ENCODE peak calls at places on chromosomes 3 and 15, in five cellular contexts. X is fibroblast of mammary gland, L is H9, N is GM20000, Q is HFFc6. V is an unnamed sample.
A peak's percentile ranks its signal among the peaks of the same experiment; 100 is the strongest.

GRCh38 chr15:98955331-98955730 is 52.3 kb downstream of the PGPEP1L start:
- DNase-seq in X (no peak), L (no peak), N (no peak), Q (no peak), V (no peak)

GRCh38 chr3:44323341-44323955 is 15.1 kb upstream of the TCAIM start:
- DNase-seq in X (peak; percentile 67), L (no peak), N (peak; percentile 23), Q (peak; percentile 58), V (peak; percentile 63)

GRCh38 chr3:55622733-55623132 is 135.6 kb upstream of the WNT5A start:
- DNase-seq in X (peak; percentile 7), L (no peak), N (no peak), Q (no peak), V (no peak)

GRCh38 chr3:183551930-183552329 is 3.6 kb downstream of the KLHL6 start:
- DNase-seq in X (no peak), L (no peak), N (no peak), Q (no peak), V (no peak)

GRCh38 chr3:11530153-11530721 is 113.5 kb downstream of the VGLL4 start:
- DNase-seq in X (peak; percentile 94), L (no peak), N (no peak), Q (peak; percentile 98), V (peak; percentile 33)

GRCh38 chr15:85151861-85152260 is 170.2 kb downstream of the PDE8A start:
- DNase-seq in X (no peak), L (no peak), N (no peak), Q (no peak), V (no peak)

GRCh38 chr3:160006282-160007163 is 17.9 kb downstream of the IL12A start:
- DNase-seq in X (peak; percentile 82), L (peak; percentile 46), N (peak; percentile 41), Q (peak; percentile 58), V (peak; percentile 46)

GRCh38 chr3:194592798-194593752 is 40.1 kb downstream of the TMEM44 start:
- DNase-seq in X (peak; percentile 100), L (no peak), N (no peak), Q (peak; percentile 99), V (no peak)

GRCh38 chr15:34360298-34360697 is 6.7 kb downstream of the LPCAT4 start:
- DNase-seq in X (no peak), L (no peak), N (no peak), Q (peak; percentile 30), V (no peak)

GRCh38 chr15:88255109-88255495 is 1.4 kb downstream of the NTRK3 start:
- DNase-seq in X (no peak), L (peak; percentile 41), N (no peak), Q (no peak), V (no peak)

GRCh38 chr3:189714991-189715961 is 84.1 kb downstream of the TP63 start:
- DNase-seq in X (peak; percentile 46), L (no peak), N (no peak), Q (no peak), V (no peak)

GRCh38 chr15:63967616-63968015 is 78.7 kb downstream of the DAPK2 start:
- DNase-seq in X (no peak), L (peak; percentile 8), N (no peak), Q (no peak), V (no peak)

GRCh38 chr3:122322095-122323075 is 2.7 kb upstream of the CSTA start:
- DNase-seq in X (no peak), L (no peak), N (peak; percentile 42), Q (no peak), V (no peak)

GRCh38 chr3:31634485-31634884 is 101.8 kb downstream of the STT3B start:
- DNase-seq in X (peak; percentile 49), L (no peak), N (no peak), Q (peak; percentile 95), V (no peak)

GRCh38 chr15:68432665-68433064 is 702 bp upstream of the ITGA11 start:
- DNase-seq in X (no peak), L (peak; percentile 15), N (no peak), Q (no peak), V (no peak)

GRCh38 chr3:70120360-70120966 is 120.9 kb downstream of the SAMMSON start:
- DNase-seq in X (peak; percentile 65), L (peak; percentile 79), N (peak; percentile 67), Q (peak; percentile 25), V (peak; percentile 52)
- TF ChIP-seq CTCF in X (peak; percentile 73), L (peak; percentile 78), N (peak; percentile 92), Q (peak; percentile 79), V (peak; percentile 35)

GRCh38 chr3:13394363-13394762 is 25.8 kb downstream of the NUP210 start:
- DNase-seq in X (no peak), L (no peak), N (no peak), Q (no peak), V (no peak)

GRCh38 chr3:13389378-13389777 is 30.7 kb downstream of the NUP210 start:
- DNase-seq in X (no peak), L (peak; percentile 55), N (no peak), Q (no peak), V (no peak)

GRCh38 chr3:13393427-13394360 is 26.4 kb downstream of the NUP210 start:
- DNase-seq in X (no peak), L (no peak), N (no peak), Q (no peak), V (no peak)

GRCh38 chr3:13388816-13389215 is 31.3 kb downstream of the NUP210 start:
- DNase-seq in X (no peak), L (no peak), N (no peak), Q (no peak), V (no peak)

GRCh38 chr3:13391308-13391707 is 28.8 kb downstream of the NUP210 start:
- DNase-seq in X (no peak), L (no peak), N (no peak), Q (no peak), V (no peak)
- TF ChIP-seq CTCF in X (no peak), L (peak; percentile 49), N (no peak), Q (peak; percentile 62), V (peak; percentile 12)

GRCh38 chr15:58770857-58771620 is at the start of gene MINDY2:
- DNase-seq in X (peak; percentile 98), L (peak; percentile 98), N (peak; percentile 95), Q (peak; percentile 98), V (peak; percentile 96)

GRCh38 chr15:58770519-58770856 is 614 bp upstream of the MINDY2 start:
- DNase-seq in X (peak; percentile 84), L (no peak), N (peak; percentile 63), Q (peak; percentile 83), V (no peak)

GRCh38 chr15:58775402-58775801 is 4.3 kb downstream of the MINDY2 start:
- DNase-seq in X (no peak), L (no peak), N (no peak), Q (no peak), V (no peak)

GRCh38 chr15:58773024-58773423 is 1.9 kb downstream of the MINDY2 start:
- DNase-seq in X (peak; percentile 15), L (no peak), N (no peak), Q (no peak), V (no peak)

DNA sequence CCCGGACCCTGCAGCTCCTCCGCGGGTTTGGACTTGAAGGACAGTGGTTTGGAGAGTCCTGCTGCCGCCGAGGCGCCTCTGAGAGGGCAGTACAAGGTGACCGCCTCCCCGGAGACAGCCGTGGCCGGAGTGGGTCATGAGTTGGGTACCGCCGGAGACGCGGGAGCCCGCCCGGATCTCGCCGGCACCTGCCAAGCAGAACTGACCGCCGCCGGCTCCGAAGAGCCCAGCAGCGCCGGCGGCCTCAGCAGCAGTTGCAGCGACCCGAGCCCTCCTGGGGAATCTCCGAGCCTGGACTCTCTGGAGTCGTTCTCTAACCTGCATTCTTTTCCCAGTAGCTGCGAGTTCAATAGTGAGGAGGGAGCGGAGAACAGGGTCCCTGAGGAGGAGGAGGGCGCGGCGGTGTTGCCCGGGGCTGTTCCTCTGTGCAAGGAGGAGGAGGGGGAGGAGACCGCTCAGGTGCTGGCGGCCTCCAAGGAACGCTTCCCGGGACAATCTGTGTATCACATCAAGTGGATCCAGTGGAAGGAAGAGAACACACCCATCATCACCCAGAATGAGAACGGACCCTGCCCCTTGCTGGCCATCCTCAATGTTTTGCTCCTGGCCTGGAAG is 626 bp downstream of the MINDY2 start:
- DNase-seq in X (no peak), L (peak; percentile 70), N (peak; percentile 32), Q (peak; percentile 23), V (peak; percentile 56)
- TF ChIP-seq CTCF in X (no peak), L (no peak), N (no peak), Q (no peak), V (no peak)

DNA sequence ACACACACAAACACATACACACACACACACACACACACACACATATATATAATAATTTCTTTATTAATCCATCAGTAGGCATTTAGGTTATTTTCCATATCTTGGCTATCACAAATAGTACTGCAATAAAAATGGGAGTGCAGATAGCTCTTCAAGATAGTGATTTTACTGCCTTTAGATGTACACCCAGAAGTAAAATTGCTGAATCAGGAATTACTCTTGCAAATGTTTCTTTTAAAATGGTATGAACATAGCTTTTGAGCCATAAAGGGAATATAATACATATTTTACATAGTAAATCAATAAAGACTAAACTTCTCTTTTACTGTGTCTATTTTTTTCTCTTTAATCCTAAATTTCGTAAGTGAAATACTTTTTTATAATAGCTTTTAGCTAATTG is 1251.1 kb downstream of the ZPLD1 start:
- DNase-seq in X (no peak), L (no peak), N (no peak), Q (no peak), V (no peak)
- TF ChIP-seq CTCF in X (no peak), L (no peak), N (no peak), Q (no peak), V (no peak)

DNA sequence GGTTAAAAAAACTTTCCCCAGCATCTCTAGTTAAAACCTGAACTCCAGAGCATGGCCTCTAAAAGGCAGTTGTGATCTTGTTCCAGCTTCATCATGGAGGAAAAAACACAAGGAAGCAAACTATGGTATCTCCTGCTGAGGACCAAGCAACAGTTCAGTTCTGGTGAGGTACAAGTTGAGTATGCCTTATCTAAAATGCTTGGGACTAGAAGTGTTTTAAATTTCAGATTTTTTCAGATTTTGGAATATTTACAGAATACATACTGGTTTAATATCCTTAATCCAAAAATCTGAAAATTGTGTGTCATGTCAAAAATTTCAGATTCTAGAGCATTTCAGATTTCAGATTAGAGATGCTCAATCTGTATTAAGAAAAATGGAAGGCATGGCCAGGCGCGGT is 9.7 kb downstream of the DBR1 start:
- DNase-seq in X (no peak), L (no peak), N (no peak), Q (no peak), V (no peak)
- TF ChIP-seq CTCF in X (no peak), L (no peak), N (no peak), Q (no peak), V (no peak)

GRCh38 chr3:4674216-4674615 is 181.1 kb downstream of the ITPR1 start:
- DNase-seq in X (peak; percentile 56), L (no peak), N (no peak), Q (no peak), V (no peak)

GRCh38 chr3:4670352-4670751 is 177.2 kb downstream of the ITPR1 start:
- DNase-seq in X (no peak), L (peak; percentile 52), N (peak; percentile 7), Q (no peak), V (no peak)

GRCh38 chr3:4678320-4678719 is 185.2 kb downstream of the ITPR1 start:
- DNase-seq in X (no peak), L (no peak), N (no peak), Q (no peak), V (no peak)

GRCh38 chr3:4675704-4676103 is 182.6 kb downstream of the ITPR1 start:
- DNase-seq in X (no peak), L (no peak), N (no peak), Q (no peak), V (no peak)

GRCh38 chr3:4672727-4673126 is 179.6 kb downstream of the ITPR1 start:
- DNase-seq in X (no peak), L (no peak), N (no peak), Q (no peak), V (no peak)
- TF ChIP-seq CTCF in X (no peak), L (no peak), N (no peak), Q (no peak), V (no peak)